ENCODE peak calls at places on chromosomes 7 and 10, in four cellular contexts. L is amniotic epithelial cell; Y is A549; B is stimulated activated CD4-positive, alpha-beta T cell treated with anti-CD3 and anti-CD28 coated beads, Interleukin-4, amount 100 ng/mL, for 4 hours. I is an unnamed sample.

GRCh38 chr7:80134536-80135305 is at the start of gene GNAI1:
- DNase-seq in Y (peak; percentile 78), B (peak; percentile 27), L (peak; percentile 89), I (peak; percentile 88)

GRCh38 chr7:7736671-7737070 is 18.3 kb upstream of the RPA3 start:
- DNase-seq in L (no peak), Y (no peak), B (no peak), I (no peak)

GRCh38 chr10:5944389-5945202 is 32.7 kb downstream of the IL15RA start:
- DNase-seq in B (no peak), L (peak; percentile 100), Y (peak; percentile 75), I (peak; percentile 100)

GRCh38 chr7:36514289-36515243 is 124.9 kb downstream of the ANLN start:
- DNase-seq in L (no peak), Y (no peak), B (no peak), I (no peak)

GRCh38 chr7:134400859-134401258 is 58.0 kb downstream of the AKR1B1 start:
- DNase-seq in Y (no peak), L (no peak), B (no peak), I (no peak)

GRCh38 chr7:76089865-76090495 is 42.1 kb downstream of the MDH2 start:
- DNase-seq in Y (no peak), L (no peak), B (no peak), I (no peak)

GRCh38 chr7:114916261-114916892 is 5.5 kb upstream of the MDFIC start:
- DNase-seq in L (no peak), Y (no peak), B (peak; percentile 55), I (no peak)

GRCh38 chr7:14009453-14010418 is 20.3 kb upstream of the ETV1 start:
- DNase-seq in L (no peak), Y (no peak), B (no peak), I (peak; percentile 53)

GRCh38 chr10:33808475-33808874 is 474.0 kb upstream of the NRP1 start:
- DNase-seq in B (no peak), L (no peak), Y (no peak), I (no peak)

GRCh38 chr7:146894927-146895326 is 778.3 kb downstream of the CNTNAP2 start:
- DNase-seq in B (no peak), Y (no peak), L (no peak), I (no peak)

GRCh38 chr10:88800152-88801125 is 2.1 kb upstream of the LIPM start:
- DNase-seq in L (peak; percentile 88), Y (no peak), B (no peak), I (peak; percentile 10)

GRCh38 chr7:74454059-74454947 is 597 bp downstream of the GTF2IRD1 start:
- DNase-seq in Y (no peak), B (peak; percentile 19), L (peak; percentile 28), I (no peak)

GRCh38 chr10:42768581-42769152 is 13.9 kb upstream of the BMS1 start:
- DNase-seq in Y (no peak), L (no peak), B (no peak), I (no peak)

GRCh38 chr7:957418-958220 is 3.1 kb upstream of the ADAP1 start:
- DNase-seq in Y (no peak), B (no peak), L (peak; percentile 42), I (no peak)

GRCh38 chr10:80501913-80502521 is 35.7 kb upstream of the SH2D4B start:
- DNase-seq in B (no peak), L (peak; percentile 13), Y (peak; percentile 72), I (peak; percentile 45)

GRCh38 chr10:69874464-69874863 is 72.8 kb downstream of the COL13A1 start:
- DNase-seq in B (no peak), Y (peak; percentile 38), L (peak; percentile 40), I (peak; percentile 21)

GRCh38 chr7:4707134-4707651 is 25.1 kb downstream of the FOXK1 start:
- DNase-seq in L (no peak), Y (no peak), B (no peak), I (peak; percentile 58)

GRCh38 chr10:42476101-42476500 is 162.3 kb downstream of the ZNF33B start:
- DNase-seq in Y (no peak), B (no peak), L (no peak), I (no peak)

GRCh38 chr7:117600912-117601311 is 121.1 kb downstream of the CFTR start:
- DNase-seq in L (no peak), Y (no peak), B (no peak), I (no peak)

GRCh38 chr10:80144302-80145131 is 12.0 kb downstream of the PLAC9 start:
- DNase-seq in L (no peak), Y (no peak), B (no peak), I (no peak)

GRCh38 chr10:104029528-104029875 is 56.2 kb downstream of the COL17A1 start:
- DNase-seq in B (no peak), L (no peak), Y (no peak), I (no peak)

GRCh38 chr7:78499283-78499682 is 700.7 kb downstream of the PHTF2 start:
- DNase-seq in Y (no peak), B (no peak), L (peak; percentile 2), I (no peak)

GRCh38 chr10:27153855-27154198 is 357 bp downstream of the YME1L1 start:
- DNase-seq in B (peak; percentile 12), Y (peak; percentile 15), L (peak; percentile 27), I (peak; percentile 32)

GRCh38 chr7:127892488-127893314 is 138.5 kb downstream of the LRRC4 start:
- DNase-seq in B (no peak), Y (no peak), L (no peak), I (peak; percentile 83)

GRCh38 chr7:26684447-26684846 is 179.9 kb downstream of the SKAP2 start:
- DNase-seq in L (no peak), B (no peak), Y (no peak), I (no peak)

GRCh38 chr10:1297566-1298301 is 241.5 kb downstream of the WDR37 start:
- DNase-seq in Y (no peak), B (no peak), L (no peak), I (no peak)

GRCh38 chr10:83544049-83544448 is 595.3 kb upstream of the GHITM start:
- DNase-seq in Y (no peak), L (no peak), B (no peak), I (no peak)

GRCh38 chr7:69967152-69967591 is 368.9 kb downstream of the AUTS2 start:
- DNase-seq in Y (no peak), L (no peak), B (no peak), I (no peak)

GRCh38 chr7:126948664-126949063 is 304.1 kb downstream of the GRM8 start:
- DNase-seq in B (no peak), Y (no peak), L (no peak), I (no peak)

GRCh38 chr10:3886191-3886590 is 101.2 kb upstream of the KLF6 start:
- DNase-seq in B (no peak), Y (peak; percentile 79), L (peak; percentile 62), I (peak; percentile 64)

GRCh38 chr7:140609646-140610045 is 31.0 kb downstream of the DENND2A start:
- DNase-seq in L (no peak), B (no peak), Y (no peak), I (no peak)

GRCh38 chr7:92072708-92073107 is 61.6 kb downstream of the CYP51A1 start:
- DNase-seq in Y (no peak), L (no peak), B (no peak), I (no peak)

GRCh38 chr7:97409346-97409745 is 291.8 kb downstream of the SDHAF3 start:
- DNase-seq in Y (no peak), B (no peak), L (no peak), I (no peak)

GRCh38 chr7:9711259-9711658 is 1262.4 kb upstream of the PHF14 start:
- DNase-seq in B (no peak), L (no peak), Y (no peak), I (no peak)

GRCh38 chr10:117663750-117664149 is 121.2 kb downstream of the EMX2 start:
- DNase-seq in B (no peak), L (peak; percentile 47), Y (peak; percentile 66), I (peak; percentile 94)

GRCh38 chr7:29315302-29316270 is 121.0 kb downstream of the CHN2 start:
- DNase-seq in Y (no peak), L (peak; percentile 28), B (no peak), I (no peak)

GRCh38 chr7:31151849-31152248 is 99.7 kb downstream of the ADCYAP1R1 start:
- DNase-seq in B (no peak), Y (no peak), L (no peak), I (no peak)

GRCh38 chr10:6020806-6021205 is 41.4 kb downstream of the IL2RA start:
- DNase-seq in Y (no peak), L (peak; percentile 11), B (no peak), I (peak; percentile 28)

GRCh38 chr10:60728056-60728455 is 50.2 kb upstream of the CDK1 start:
- DNase-seq in Y (no peak), L (no peak), B (no peak), I (no peak)